ENCODE peak calls at places on chromosomes 13 and 19, in eight cellular contexts. One of them, this sample, is unnamed.

GRCh38 chr19:32607479-32607878 is 26.5 kb downstream of the PDCD5 start:
- DNase-seq in GM12865: no peak
- DNase-seq in mucosa of descending colon: no peak
- DNase-seq in heart left ventricle: no peak
- DNase-seq in coronary artery: no peak
- DNase-seq in left lung: no peak
- DNase-seq in activated CD4-positive, CD25-positive, alpha-beta regulatory T cell: no peak
- DNase-seq in NCI-H524: no peak
- DNase-seq in this sample: no peak

GRCh38 chr19:9075064-9075964 is 11.5 kb upstream of the OR1M1 start:
- DNase-seq in GM12865: no peak
- DNase-seq in mucosa of descending colon: peak
- DNase-seq in heart left ventricle: peak
- DNase-seq in coronary artery: no peak
- DNase-seq in left lung: peak
- DNase-seq in activated CD4-positive, CD25-positive, alpha-beta regulatory T cell: no peak
- DNase-seq in NCI-H524: no peak
- DNase-seq in this sample: peak

GRCh38 chr13:19156013-19156825 is 25.4 kb downstream of the TUBA3C start:
- DNase-seq in GM12865: no peak
- DNase-seq in mucosa of descending colon: no peak
- DNase-seq in heart left ventricle: no peak
- DNase-seq in coronary artery: peak
- DNase-seq in left lung: no peak
- DNase-seq in activated CD4-positive, CD25-positive, alpha-beta regulatory T cell: no peak
- DNase-seq in NCI-H524: no peak
- DNase-seq in this sample: no peak

GRCh38 chr13:43239441-43239840 is 216.1 kb downstream of the DNAJC15 start:
- DNase-seq in GM12865: no peak
- DNase-seq in mucosa of descending colon: no peak
- DNase-seq in heart left ventricle: no peak
- DNase-seq in coronary artery: no peak
- DNase-seq in left lung: no peak
- DNase-seq in activated CD4-positive, CD25-positive, alpha-beta regulatory T cell: no peak
- DNase-seq in NCI-H524: peak
- DNase-seq in this sample: no peak

GRCh38 chr19:16380943-16381755 is 56.5 kb downstream of the KLF2 start:
- DNase-seq in GM12865: no peak
- DNase-seq in mucosa of descending colon: peak
- DNase-seq in heart left ventricle: no peak
- DNase-seq in coronary artery: no peak
- DNase-seq in left lung: no peak
- DNase-seq in activated CD4-positive, CD25-positive, alpha-beta regulatory T cell: no peak
- DNase-seq in NCI-H524: no peak
- DNase-seq in this sample: no peak

GRCh38 chr19:38107129-38107528 is 116.9 kb downstream of the DPF1 start:
- DNase-seq in GM12865: no peak
- DNase-seq in mucosa of descending colon: no peak
- DNase-seq in heart left ventricle: no peak
- DNase-seq in coronary artery: no peak
- DNase-seq in left lung: no peak
- DNase-seq in activated CD4-positive, CD25-positive, alpha-beta regulatory T cell: no peak
- DNase-seq in NCI-H524: no peak
- DNase-seq in this sample: no peak

GRCh38 chr13:43431279-43431678 is 355.5 kb downstream of the ENOX1 start:
- DNase-seq in GM12865: no peak
- DNase-seq in mucosa of descending colon: no peak
- DNase-seq in heart left ventricle: no peak
- DNase-seq in coronary artery: no peak
- DNase-seq in left lung: no peak
- DNase-seq in activated CD4-positive, CD25-positive, alpha-beta regulatory T cell: no peak
- DNase-seq in NCI-H524: no peak
- DNase-seq in this sample: no peak

GRCh38 chr13:45500492-45501174 is 35.9 kb downstream of the COG3 start:
- DNase-seq in GM12865: no peak
- DNase-seq in mucosa of descending colon: no peak
- DNase-seq in heart left ventricle: no peak
- DNase-seq in coronary artery: no peak
- DNase-seq in left lung: no peak
- DNase-seq in activated CD4-positive, CD25-positive, alpha-beta regulatory T cell: no peak
- DNase-seq in NCI-H524: no peak
- DNase-seq in this sample: peak

GRCh38 chr19:47495478-47496372 is 11.7 kb upstream of the KPTN start:
- DNase-seq in GM12865: no peak
- DNase-seq in mucosa of descending colon: no peak
- DNase-seq in heart left ventricle: no peak
- DNase-seq in coronary artery: no peak
- DNase-seq in left lung: no peak
- DNase-seq in activated CD4-positive, CD25-positive, alpha-beta regulatory T cell: no peak
- DNase-seq in NCI-H524: peak
- DNase-seq in this sample: no peak

GRCh38 chr19:49409441-49410029 is 13.7 kb downstream of the PTH2 start:
- DNase-seq in GM12865: peak
- DNase-seq in mucosa of descending colon: no peak
- DNase-seq in heart left ventricle: no peak
- DNase-seq in coronary artery: no peak
- DNase-seq in left lung: no peak
- DNase-seq in activated CD4-positive, CD25-positive, alpha-beta regulatory T cell: no peak
- DNase-seq in NCI-H524: no peak
- DNase-seq in this sample: no peak

GRCh38 chr13:21055511-21056045 is 5.8 kb downstream of the LATS2 start:
- DNase-seq in GM12865: no peak
- DNase-seq in mucosa of descending colon: no peak
- DNase-seq in heart left ventricle: no peak
- DNase-seq in coronary artery: no peak
- DNase-seq in left lung: no peak
- DNase-seq in activated CD4-positive, CD25-positive, alpha-beta regulatory T cell: no peak
- DNase-seq in NCI-H524: no peak
- DNase-seq in this sample: no peak

GRCh38 chr13:25654332-25654731 is 282.6 kb downstream of the ATP8A2 start:
- DNase-seq in GM12865: no peak
- DNase-seq in mucosa of descending colon: no peak
- DNase-seq in heart left ventricle: no peak
- DNase-seq in coronary artery: no peak
- DNase-seq in left lung: no peak
- DNase-seq in activated CD4-positive, CD25-positive, alpha-beta regulatory T cell: no peak
- DNase-seq in NCI-H524: peak
- DNase-seq in this sample: no peak

GRCh38 chr19:47414469-47414868 is 4.9 kb downstream of the MEIS3 start:
- DNase-seq in GM12865: peak
- DNase-seq in mucosa of descending colon: no peak
- DNase-seq in heart left ventricle: no peak
- DNase-seq in coronary artery: no peak
- DNase-seq in left lung: no peak
- DNase-seq in activated CD4-positive, CD25-positive, alpha-beta regulatory T cell: no peak
- DNase-seq in NCI-H524: peak
- DNase-seq in this sample: no peak